ENCODE peak calls at places on chromosomes 5 and 9, in seven cellular contexts. C is IMR-90, Y is upper lobe of right lung, O is cardiac fibroblast, U is A549, I is hepatocyte, B is foreskin fibroblast. J is an unnamed sample.

GRCh38 chr5:375921-376871 is 54.7 kb downstream of the AHRR start:
- DNase-seq in C (no peak), Y (peak), O (no peak), U (no peak), I (no peak), B (no peak), J (no peak)

GRCh38 chr5:177972613-177973012 is 23.4 kb downstream of the PROP1 start:
- DNase-seq in C (peak), Y (no peak), O (no peak), U (no peak), I (no peak), B (peak), J (no peak)

GRCh38 chr9:98774746-98775145 is 21.6 kb downstream of the ANKS6 start:
- DNase-seq in C (no peak), Y (no peak), O (peak), U (peak), I (no peak), B (peak), J (no peak)

GRCh38 chr5:34511915-34512314 is 144.2 kb upstream of the RAI14 start:
- DNase-seq in C (no peak), Y (no peak), O (peak), U (no peak), I (no peak), B (peak), J (peak)

GRCh38 chr9:33107762-33108161 is 31.3 kb upstream of the SMU1 start:
- DNase-seq in C (no peak), Y (no peak), O (no peak), U (no peak), I (peak), B (peak), J (no peak)

GRCh38 chr5:181195249-181195761 is 9.7 kb downstream of the TRIM7 start:
- DNase-seq in C (no peak), Y (no peak), O (no peak), U (no peak), I (no peak), B (no peak), J (no peak)

GRCh38 chr5:142446131-142446959 is 121.5 kb upstream of the SPRY4 start:
- DNase-seq in C (peak), Y (no peak), O (peak), U (peak), I (peak), B (peak), J (peak)

GRCh38 chr5:16616536-16617271 is at the start of gene RETREG1:
- DNase-seq in C (no peak), Y (peak), O (no peak), U (peak), I (peak), B (peak), J (peak)

GRCh38 chr5:159101689-159102088 is 2.0 kb upstream of the EBF1 start:
- DNase-seq in C (no peak), Y (no peak), O (peak), U (no peak), I (no peak), B (peak), J (no peak)

GRCh38 chr9:134208981-134209725 is 44.8 kb upstream of the RNU6ATAC start:
- DNase-seq in C (no peak), Y (peak), O (no peak), U (no peak), I (no peak), B (no peak), J (no peak)

GRCh38 chr5:6710078-6710477 is 3.2 kb upstream of the TENT4A start:
- DNase-seq in C (no peak), Y (no peak), O (no peak), U (no peak), I (no peak), B (no peak), J (no peak)

GRCh38 chr9:127980056-127980705 is 608 bp downstream of the EEIG1 start:
- DNase-seq in C (no peak), Y (peak), O (no peak), U (no peak), I (peak), B (peak), J (peak)

GRCh38 chr9:92657296-92658094 is 12.4 kb downstream of the IPPK start:
- DNase-seq in C (no peak), Y (no peak), O (peak), U (no peak), I (no peak), B (no peak), J (no peak)

GRCh38 chr9:32926901-32927300 is 74.5 kb downstream of the APTX start:
- DNase-seq in C (no peak), Y (no peak), O (peak), U (no peak), I (no peak), B (no peak), J (no peak)

GRCh38 chr5:96963267-96963666 is 27.4 kb downstream of the LNPEP start:
- DNase-seq in C (peak), Y (no peak), O (peak), U (no peak), I (peak), B (peak), J (peak)

GRCh38 chr5:176743828-176744583 is 66.4 kb upstream of the UNC5A start:
- DNase-seq in C (no peak), Y (peak), O (no peak), U (no peak), I (no peak), B (no peak), J (no peak)

GRCh38 chr9:70256123-70256551 is 2.6 kb upstream of the SMC5 start:
- DNase-seq in C (peak), Y (no peak), O (peak), U (no peak), I (peak), B (peak), J (peak)

DNA sequence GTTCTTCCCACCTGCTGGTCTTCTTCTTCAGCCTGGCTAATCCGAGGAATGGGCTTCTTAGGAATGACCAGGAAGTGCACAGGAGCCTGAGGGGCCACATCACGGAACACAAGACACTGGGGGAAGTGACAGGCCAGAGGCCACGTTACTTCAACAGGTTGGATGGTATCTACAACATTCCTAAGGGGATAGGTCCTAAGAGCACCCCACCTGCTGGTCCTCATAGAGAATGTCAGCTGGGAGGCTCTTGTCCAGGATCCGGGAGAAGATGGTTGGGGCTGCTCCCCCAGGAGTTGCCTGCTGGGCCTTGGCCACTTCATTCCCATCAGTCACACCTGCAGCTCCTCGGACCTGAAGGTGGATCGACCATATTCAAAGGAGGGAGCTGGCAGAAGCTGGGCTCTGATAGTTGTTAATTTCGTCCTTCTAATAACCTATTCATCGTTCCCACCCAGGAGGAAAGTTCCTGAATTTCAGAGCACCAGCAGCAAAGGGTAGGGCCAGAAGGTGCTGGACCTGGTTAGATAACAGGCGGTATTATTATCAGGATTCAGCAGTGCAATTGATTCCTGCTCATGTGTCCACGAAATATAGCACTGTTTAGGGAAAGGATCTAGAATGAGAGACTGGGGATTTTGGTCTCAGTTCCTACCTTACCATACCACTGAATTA is 1.3 kb downstream of the HINT2 start:
- DNase-seq in C (peak), Y (no peak), O (peak), U (peak), I (peak), B (peak), J (peak)
- H3K4me3 ChIP-seq in C (no peak), Y (peak), O (no peak), U (peak), I (no peak), B (no peak), J (no peak)

DNA sequence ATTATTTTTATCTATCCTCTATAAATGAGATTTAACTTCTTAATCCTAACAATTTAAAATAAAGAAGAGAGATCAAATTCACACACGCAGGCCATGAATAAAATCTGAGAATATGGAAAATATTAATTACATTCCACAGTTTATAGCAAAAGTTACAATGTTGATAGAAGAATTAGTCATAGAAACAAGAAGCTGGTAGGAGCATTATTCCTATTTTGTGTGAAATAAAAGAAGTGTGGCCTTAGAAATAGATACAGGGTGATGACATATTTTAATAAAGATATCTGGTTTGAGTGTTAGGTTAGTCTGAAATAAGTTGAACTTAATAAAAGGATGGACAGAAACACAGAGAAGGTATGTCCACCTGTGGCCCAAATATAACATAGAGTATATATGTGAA is 790.4 kb upstream of the NUDT12 start:
- DNase-seq in C (no peak), Y (no peak), O (no peak), U (no peak), I (no peak), B (no peak), J (no peak)
- H3K4me3 ChIP-seq in C (no peak), Y (no peak), O (no peak), U (no peak), I (no peak), B (no peak), J (no peak)

GRCh38 chr9:124045830-124046177 is 34.2 kb downstream of the LHX2 start:
- DNase-seq in C (no peak), Y (no peak), O (no peak), U (no peak), I (no peak), B (no peak), J (no peak)
- H3K4me3 ChIP-seq in C (no peak), Y (peak), O (no peak), U (no peak), I (no peak), B (peak), J (peak)

GRCh38 chr9:974064-974992 is 2.1 kb upstream of the DMRT3 start:
- DNase-seq in C (no peak), Y (no peak), O (no peak), U (no peak), I (no peak), B (no peak), J (no peak)

GRCh38 chr9:974993-975739 is 1.3 kb upstream of the DMRT3 start:
- DNase-seq in C (no peak), Y (no peak), O (no peak), U (no peak), I (no peak), B (no peak), J (no peak)

GRCh38 chr9:976805-977360 is 428 bp downstream of the DMRT3 start:
- DNase-seq in C (no peak), Y (no peak), O (no peak), U (peak), I (no peak), B (no peak), J (no peak)

GRCh38 chr9:976258-976804 is at the start of gene DMRT3:
- DNase-seq in C (no peak), Y (no peak), O (no peak), U (no peak), I (no peak), B (no peak), J (no peak)

DNA sequence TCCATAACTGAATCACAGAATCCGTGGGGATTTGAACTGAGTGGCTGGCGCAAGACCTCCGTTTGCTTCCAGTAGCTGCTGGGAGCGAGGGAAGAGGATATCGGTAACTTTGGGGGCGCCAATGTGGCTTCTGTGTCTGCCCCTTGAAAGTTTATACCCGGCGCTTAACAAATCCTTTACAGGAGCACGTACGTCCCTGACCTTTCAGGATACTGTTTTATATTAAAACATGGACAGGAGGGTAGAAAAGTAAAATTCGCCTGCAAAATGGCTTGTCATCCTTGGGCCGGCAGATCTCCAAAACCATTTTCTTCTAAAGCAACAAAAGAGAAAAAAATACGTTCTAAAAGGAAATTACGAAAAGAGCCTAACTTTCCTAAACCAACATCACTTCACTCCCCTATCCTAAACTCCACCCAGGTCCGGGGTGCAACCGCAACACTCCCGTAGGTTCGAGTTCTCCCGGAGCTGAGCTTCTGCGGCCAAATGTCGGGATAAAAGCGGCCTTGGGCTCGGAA is 656 bp upstream of the DMRT3 start:
- DNase-seq in C (no peak), Y (no peak), O (no peak), U (no peak), I (no peak), B (no peak), J (no peak)
- H3K4me3 ChIP-seq in C (no peak), Y (no peak), O (no peak), U (peak), I (no peak), B (no peak), J (no peak)

GRCh38 chr5:162187371-162187770 is 119.8 kb downstream of the GABRG2 start:
- DNase-seq in C (no peak), Y (no peak), O (no peak), U (no peak), I (no peak), B (no peak), J (no peak)
- H3K4me3 ChIP-seq in C (no peak), Y (no peak), O (no peak), U (no peak), I (no peak), B (no peak), J (no peak)

J was measured in choroid plexus epithelial cell.